ENCODE peak calls at places on chromosomes 13 and 19, in eight cellular contexts. Y, P, B, J, C, F, Q and R are unnamed samples.

GRCh38 chr19:46571495-46571894 is 29.6 kb upstream of the CALM3 start:
- DNase-seq in J (peak; percentile 5), F (no peak), P (no peak), C (no peak), Y (peak; percentile 46), B (peak; percentile 78), Q (peak; percentile 76), R (peak; percentile 73)

GRCh38 chr19:35176183-35176570 is 21.6 kb downstream of the FXYD5 start:
- DNase-seq in F (no peak), C (no peak), B (peak; percentile 31), Y (no peak), Q (no peak), J (no peak), P (no peak), R (no peak)

GRCh38 chr19:2428027-2428690 is 773 bp upstream of the TIMM13 start:
- DNase-seq in F (peak; percentile 35), Y (peak; percentile 45), C (peak; percentile 1), P (no peak), Q (no peak), B (peak; percentile 66), J (no peak), R (no peak)

GRCh38 chr13:59715591-59715990 is 448.1 kb downstream of the DIAPH3 start:
- DNase-seq in C (no peak), F (no peak), Y (no peak), B (no peak), J (no peak), P (no peak), Q (no peak), R (no peak)

GRCh38 chr19:47243364-47243775 is 12.4 kb upstream of the BBC3 start:
- DNase-seq in F (no peak), J (no peak), B (no peak), P (no peak), Q (no peak), C (no peak), Y (no peak), R (no peak)

GRCh38 chr19:19459707-19460251 is 54.3 kb downstream of the GATAD2A start:
- DNase-seq in Q (no peak), B (no peak), C (no peak), Y (peak; percentile 89), F (no peak), P (peak; percentile 51), J (no peak), R (no peak)

GRCh38 chr13:32409561-32410440 is 18.1 kb downstream of the N4BP2L1 start:
- DNase-seq in Y (peak; percentile 44), B (peak; percentile 86), J (no peak), P (no peak), F (no peak), C (no peak), Q (peak; percentile 27), R (peak; percentile 81)

GRCh38 chr13:100298116-100298681 is 209.3 kb downstream of the PCCA start:
- DNase-seq in Q (no peak), C (no peak), P (no peak), F (no peak), J (no peak), B (no peak), Y (no peak), R (no peak)

GRCh38 chr19:45098521-45099464 is 5.8 kb downstream of the PPP1R37 start:
- DNase-seq in C (no peak), F (no peak), Q (no peak), P (no peak), Y (no peak), B (no peak), J (peak; percentile 43), R (no peak)

GRCh38 chr13:110230661-110231347 is 76.2 kb downstream of the COL4A1 start:
- DNase-seq in B (no peak), Q (no peak), J (no peak), Y (no peak), C (no peak), F (no peak), P (no peak), R (no peak)

GRCh38 chr13:47114030-47114429 is 217.2 kb upstream of the HTR2A start:
- DNase-seq in P (no peak), F (no peak), B (no peak), Y (peak; percentile 92), Q (no peak), J (no peak), C (no peak), R (no peak)

GRCh38 chr13:78499802-78500201 is 103.5 kb downstream of the POU4F1 start:
- DNase-seq in B (no peak), F (no peak), J (no peak), Q (no peak), C (no peak), Y (no peak), P (no peak), R (no peak)

GRCh38 chr19:6475321-6476108 is 6.1 kb downstream of the DENND1C start:
- DNase-seq in Y (no peak), P (no peak), J (no peak), B (peak; percentile 65), F (no peak), Q (peak; percentile 31), C (no peak), R (no peak)

GRCh38 chr13:94121686-94122085 is 357.8 kb downstream of the DCT start:
- DNase-seq in Y (peak; percentile 29), J (no peak), P (no peak), Q (no peak), F (no peak), B (no peak), C (no peak), R (no peak)

GRCh38 chr13:47696677-47697076 is 304.4 kb downstream of the SUCLA2 start:
- DNase-seq in C (no peak), F (no peak), P (no peak), B (no peak), Q (peak; percentile 8), Y (no peak), J (no peak), R (no peak)

GRCh38 chr13:73216381-73216831 is 157.6 kb downstream of the KLF5 start:
- DNase-seq in J (no peak), Q (no peak), C (no peak), F (no peak), P (no peak), B (peak; percentile 77), Y (no peak), R (no peak)

GRCh38 chr13:73633817-73634449 is 500.3 kb downstream of the KLF12 start:
- DNase-seq in P (no peak), J (no peak), C (no peak), Y (no peak), B (no peak), F (no peak), Q (no peak), R (peak; percentile 12)

GRCh38 chr13:54890976-54891375 is 1862.4 kb downstream of the OLFM4 start:
- DNase-seq in F (no peak), Q (no peak), Y (no peak), P (no peak), C (no peak), B (peak; percentile 77), J (no peak), R (no peak)

GRCh38 chr19:13297023-13297422 is 146.8 kb downstream of the IER2 start:
- DNase-seq in B (no peak), F (no peak), Q (no peak), C (no peak), P (no peak), Y (no peak), J (no peak), R (no peak)

GRCh38 chr13:110116072-110116487 is 190.9 kb downstream of the COL4A1 start:
- DNase-seq in Y (peak; percentile 73), C (no peak), J (no peak), F (no peak), Q (peak; percentile 42), B (peak; percentile 84), P (peak; percentile 12), R (no peak)

GRCh38 chr19:46725859-46726393 is 9.0 kb upstream of the PRKD2 start:
- DNase-seq in Q (no peak), F (no peak), C (no peak), P (no peak), Y (no peak), B (no peak), J (no peak), R (no peak)

GRCh38 chr19:6334490-6335285 is 1.3 kb upstream of the ACER1 start:
- DNase-seq in Y (no peak), B (no peak), J (no peak), Q (no peak), P (no peak), F (no peak), C (no peak), R (no peak)

GRCh38 chr13:106714271-106714670 is 146.3 kb upstream of the ARGLU1 start:
- DNase-seq in P (no peak), J (no peak), C (no peak), Q (no peak), Y (no peak), B (peak; percentile 63), F (no peak), R (no peak)

GRCh38 chr19:45913874-45914830 is at the start of gene NANOS2:
- DNase-seq in B (peak; percentile 81), J (no peak), Q (peak; percentile 58), P (no peak), Y (peak; percentile 50), C (no peak), F (no peak), R (peak; percentile 56)

GRCh38 chr13:32107474-32107873 is 75.9 kb downstream of the FRY start:
- DNase-seq in F (no peak), J (no peak), B (no peak), Q (no peak), P (no peak), C (no peak), Y (no peak), R (no peak)

GRCh38 chr13:64640002-64640401 is 2590.1 kb downstream of the PCDH9 start:
- DNase-seq in P (no peak), J (no peak), Q (peak; percentile 48), F (no peak), B (no peak), C (peak; percentile 15), Y (peak; percentile 41), R (no peak)

GRCh38 chr19:2533686-2534085 is 57.8 kb downstream of the GADD45B start:
- DNase-seq in F (no peak), B (no peak), P (no peak), J (no peak), Y (peak; percentile 55), C (no peak), Q (no peak), R (no peak)

GRCh38 chr19:55437410-55437809 is 5.7 kb downstream of the SHISA7 start:
- DNase-seq in F (no peak), Y (peak; percentile 72), J (no peak), C (no peak), Q (peak; percentile 77), P (no peak), B (peak; percentile 94), R (no peak)

GRCh38 chr19:35545855-35546381 is 492 bp downstream of the TMEM147 start:
- DNase-seq in P (peak; percentile 67), C (no peak), F (peak; percentile 77), Q (peak; percentile 50), Y (peak; percentile 64), J (no peak), B (peak; percentile 71), R (no peak)

GRCh38 chr13:99977912-99978780 is 3.4 kb upstream of the ZIC2 start:
- DNase-seq in P (no peak), J (no peak), Y (no peak), F (no peak), Q (no peak), B (peak; percentile 49), C (no peak), R (no peak)

GRCh38 chr19:42468273-42468796 is 25.6 kb upstream of the CXCL17 start:
- DNase-seq in J (no peak), B (peak; percentile 96), F (no peak), Y (peak; percentile 79), P (no peak), Q (peak; percentile 54), C (no peak), R (no peak)

GRCh38 chr13:105147481-105147880 is 1388.0 kb downstream of the EFNB2 start:
- DNase-seq in F (no peak), Q (no peak), P (no peak), Y (no peak), J (no peak), B (no peak), C (no peak), R (no peak)

GRCh38 chr19:17244618-17245534 is 843 bp downstream of the NR2F6 start:
- DNase-seq in J (no peak), Q (no peak), Y (peak; percentile 20), C (no peak), B (no peak), P (no peak), F (no peak), R (no peak)

GRCh38 chr13:44879452-44880058 is 109.7 kb downstream of the NUFIP1 start:
- DNase-seq in P (no peak), J (no peak), F (no peak), B (no peak), C (no peak), Y (peak; percentile 62), Q (no peak), R (no peak)